ENCODE peak calls at places on chromosomes 13 and 19, in ten cellular contexts. Y is ovary, A is breast epithelium, I is tibial nerve, B is stomach, C is heart left ventricle, G is Peyer's patch, H is A549, K is HepG2, W is spleen. T is an unnamed sample.

GRCh38 chr13:110238795-110239194 is 68.2 kb downstream of the COL4A1 start:
- DNase-seq in G (no peak), C (no peak), H (no peak), I (no peak), A (no peak), K (no peak), W (no peak), B (no peak), Y (no peak), T (no peak)

GRCh38 chr13:105436946-105437345 is 1098.5 kb downstream of the EFNB2 start:
- DNase-seq in H (no peak), C (no peak), A (no peak), Y (no peak), K (no peak), G (no peak), I (no peak), B (no peak), W (no peak), T (no peak)

GRCh38 chr13:54841682-54842081 is 1813.1 kb downstream of the OLFM4 start:
- DNase-seq in Y (no peak), I (no peak), A (no peak), G (no peak), B (no peak), W (no peak), H (no peak), C (no peak), K (no peak), T (no peak)

GRCh38 chr19:50555447-50556235 is 12.6 kb downstream of the LRRC4B start:
- DNase-seq in I (no peak), K (no peak), W (no peak), H (no peak), A (no peak), G (no peak), Y (no peak), B (no peak), C (no peak), T (no peak)

GRCh38 chr13:46345400-46345799 is 41.7 kb downstream of the RUBCNL start:
- DNase-seq in I (peak; percentile 21), G (no peak), B (no peak), Y (no peak), W (no peak), A (no peak), K (no peak), C (no peak), H (no peak), T (no peak)

GRCh38 chr19:39408392-39409206 is 2.0 kb downstream of the ZFP36 start:
- DNase-seq in W (peak; percentile 86), H (no peak), I (no peak), G (no peak), A (no peak), C (no peak), B (no peak), Y (peak; percentile 64), K (no peak), T (peak; percentile 61)

GRCh38 chr13:44815507-44816074 is 173.7 kb downstream of the NUFIP1 start:
- DNase-seq in K (peak; percentile 92), B (no peak), Y (peak; percentile 49), I (no peak), W (no peak), G (no peak), A (no peak), C (no peak), H (peak; percentile 75), T (no peak)

GRCh38 chr19:34366670-34367423 is 1.9 kb downstream of the GPI start:
- DNase-seq in B (no peak), Y (no peak), C (no peak), I (no peak), K (no peak), G (no peak), A (no peak), H (no peak), W (no peak), T (no peak)

GRCh38 chr19:51531349-51532315 is at the start of gene SIGLEC6:
- DNase-seq in Y (no peak), A (no peak), B (peak; percentile 37), W (peak; percentile 90), H (no peak), C (peak; percentile 49), I (peak; percentile 17), G (peak; percentile 90), K (no peak), T (peak; percentile 51)

GRCh38 chr13:30892966-30893365 is 13.1 kb upstream of the MEDAG start:
- DNase-seq in W (no peak), C (no peak), G (no peak), A (no peak), Y (peak; percentile 53), H (peak; percentile 13), K (peak; percentile 17), I (no peak), B (no peak), T (no peak)

GRCh38 chr13:69306766-69307165 is 800.9 kb upstream of the ATXN8OS start:
- DNase-seq in H (no peak), W (no peak), C (no peak), K (no peak), A (no peak), B (no peak), I (no peak), G (no peak), Y (no peak), T (no peak)

GRCh38 chr19:4523306-4524110 is 5.2 kb upstream of the PLIN4 start:
- DNase-seq in H (peak; percentile 40), W (peak; percentile 88), B (peak; percentile 69), Y (peak; percentile 77), C (peak; percentile 56), K (peak; percentile 51), G (peak; percentile 72), I (no peak), A (no peak), T (peak; percentile 59)

GRCh38 chr19:42282810-42283247 is 13.8 kb downstream of the CIC start:
- DNase-seq in A (no peak), I (no peak), W (no peak), H (no peak), C (no peak), K (no peak), Y (no peak), G (no peak), B (no peak), T (no peak)

GRCh38 chr19:42283248-42284065 is 14.4 kb downstream of the CIC start:
- DNase-seq in K (peak; percentile 83), I (peak; percentile 97), H (peak; percentile 99), W (peak; percentile 98), A (peak; percentile 98), Y (peak; percentile 98), G (peak; percentile 98), B (peak; percentile 98), C (peak; percentile 98), T (peak; percentile 97)

GRCh38 chr19:42285546-42285945 is 16.4 kb upstream of the PRR19 start:
- DNase-seq in Y (peak; percentile 53), H (peak; percentile 48), B (no peak), W (peak; percentile 85), G (no peak), A (no peak), K (no peak), C (no peak), I (no peak), T (no peak)

GRCh38 chr19:42284641-42285341 is 15.7 kb downstream of the CIC start:
- DNase-seq in A (no peak), W (peak; percentile 92), H (no peak), I (no peak), G (no peak), Y (peak; percentile 75), K (no peak), B (no peak), C (no peak), T (no peak)

GRCh38 chr19:42284066-42284501 is 15.0 kb downstream of the CIC start:
- DNase-seq in G (peak; percentile 91), K (no peak), I (peak; percentile 49), C (peak; percentile 87), H (peak; percentile 87), Y (peak; percentile 90), A (peak; percentile 80), W (peak; percentile 97), B (peak; percentile 87), T (peak; percentile 89)
- TF ChIP-seq POLR2A in G (peak; percentile 25), K (no peak), I (peak; percentile 40), C (no peak), H (peak; percentile 54), Y (peak; percentile 82), A (no peak), W (no peak), B (no peak), T (no peak)

DNA sequence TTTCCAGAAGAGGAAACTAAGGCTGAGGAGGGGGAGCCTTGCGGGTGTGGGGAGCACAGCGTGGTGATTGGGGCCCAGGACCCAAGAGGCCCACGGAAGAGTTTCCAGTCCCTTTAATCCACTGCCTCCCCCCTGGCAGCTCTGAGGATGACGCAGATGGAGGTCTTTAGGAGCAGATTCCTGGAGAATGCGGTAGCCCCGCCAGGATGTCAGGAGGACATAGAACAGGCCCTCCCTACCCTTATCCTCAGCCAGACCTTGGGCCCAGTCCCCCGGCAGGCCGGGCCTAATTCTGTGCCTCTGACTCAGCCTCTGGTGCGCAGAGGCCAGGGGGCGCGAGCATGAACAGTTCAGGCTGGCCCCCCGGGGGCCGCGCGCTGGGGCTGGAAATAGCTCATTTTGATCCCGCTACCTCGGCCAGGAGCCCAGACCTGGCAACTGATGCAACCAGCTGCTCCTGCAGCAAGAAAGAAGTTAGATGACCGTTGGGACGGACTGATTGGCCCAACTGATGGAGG is 461 bp upstream of the HSPB6 start:
- DNase-seq in H (peak; percentile 63), G (peak; percentile 78), A (no peak), C (peak; percentile 92), I (peak; percentile 84), K (peak; percentile 24), Y (peak; percentile 98), W (peak; percentile 87), B (peak; percentile 49), T (peak; percentile 74)
- H3K27ac ChIP-seq in H (peak overlapping the region; percentile 93), G (peak overlapping the region; percentile 74), A (peak overlapping the region; percentile 98), C (peak overlapping the region; percentile 100), I (peak overlapping the region; percentile 99), K (peak overlapping the region; percentile 79), Y (peak overlapping the region; percentile 93), W (peak overlapping the region; percentile 77), B (peak overlapping the region; percentile 99), T (peak overlapping the region; percentile 99)

DNA sequence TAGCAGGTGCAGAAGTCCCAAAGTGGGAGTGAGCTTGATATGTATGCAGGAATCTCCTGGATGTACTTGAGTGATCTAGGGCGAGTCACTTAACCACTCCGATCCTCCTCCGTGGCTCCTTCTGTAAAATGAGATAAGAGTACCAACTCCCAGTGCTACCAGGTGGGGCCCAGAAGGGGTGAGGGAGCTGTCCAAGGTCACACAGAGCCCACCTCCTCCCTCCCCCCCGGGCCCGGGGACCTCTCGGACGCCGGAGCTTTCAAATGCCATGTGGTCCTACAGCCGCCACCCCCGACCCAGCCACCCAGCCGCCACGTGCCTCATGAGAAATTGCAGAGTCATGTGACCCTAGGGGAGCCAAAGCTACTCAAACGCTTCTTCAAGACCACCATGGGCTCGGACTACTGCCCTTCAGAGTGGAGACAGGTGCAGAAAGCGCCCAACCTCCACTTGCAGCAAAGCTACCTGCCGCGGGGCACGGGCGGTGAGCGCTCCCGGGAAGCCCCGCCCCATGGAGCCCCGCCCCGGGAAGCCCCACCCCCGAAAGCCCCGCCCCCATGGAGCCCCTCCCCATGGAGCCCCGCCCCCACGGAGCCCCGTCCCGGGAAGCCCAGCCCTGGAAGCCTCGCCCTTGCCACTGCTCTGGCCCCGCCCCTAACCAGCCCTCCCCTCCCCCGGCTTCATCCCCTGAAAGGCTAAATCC is 10.1 kb upstream of the ZNF358 start:
- DNase-seq in W (no peak), B (no peak), H (no peak), G (no peak), I (no peak), Y (peak; percentile 55), K (no peak), A (no peak), C (no peak), T (peak; percentile 74)
- TF ChIP-seq POLR2A in W (no peak), B (no peak), H (peak; percentile 38), G (no peak), I (no peak), Y (no peak), K (no peak), A (no peak), C (no peak), T (peak; percentile 38)

GRCh38 chr19:12715929-12716328 is 7.8 kb downstream of the TNPO2 start:
- DNase-seq in H (no peak), Y (no peak), G (no peak), K (no peak), C (no peak), W (no peak), I (no peak), A (no peak), B (no peak), T (no peak)
- H3K27ac ChIP-seq in H (no peak overlapping the region), Y (no peak overlapping the region), G (no peak overlapping the region), K (no peak overlapping the region), C (no peak overlapping the region), W (no peak overlapping the region), I (no peak overlapping the region), A (no peak overlapping the region), B (no peak overlapping the region), T (no peak overlapping the region)

T was measured in transverse colon.